ENCODE peak calls at places on chromosomes 7 and 10, in nine cellular contexts. C is Panc1, T is GM12878, Z is SK-N-SH, O is suprapubic skin, R is endothelial cell of umbilical vein, N is HCT116, X is HepG2, B is GM23338. I is an unnamed sample.
A peak's percentile ranks its signal among the peaks of the same experiment; 100 is the strongest.

GRCh38 chr10:102421645-102422585 is 1.3 kb downstream of the FBXL15 start:
- DNase-seq in C (no peak), O (no peak), Z (peak; percentile 33), R (peak; percentile 21), B (peak; percentile 62), X (peak; percentile 28), T (no peak), N (no peak), I (peak; percentile 88)

GRCh38 chr7:94368371-94368791 is 26.3 kb upstream of the COL1A2 start:
- DNase-seq in B (no peak), T (no peak), X (no peak), R (peak; percentile 97), O (no peak), C (no peak), Z (peak; percentile 62), N (no peak), I (no peak)

GRCh38 chr7:16648551-16648950 is 2.6 kb downstream of the BZW2 start:
- DNase-seq in O (no peak), B (peak; percentile 39), X (peak; percentile 23), C (no peak), T (no peak), Z (no peak), N (no peak), R (peak; percentile 69), I (no peak)

GRCh38 chr7:127976056-127976455 is 55.2 kb downstream of the LRRC4 start:
- DNase-seq in B (no peak), N (no peak), X (no peak), Z (no peak), R (no peak), C (no peak), T (no peak), O (no peak), I (no peak)

GRCh38 chr10:104300736-104301292 is 31.8 kb downstream of the GSTO2 start:
- DNase-seq in Z (peak; percentile 83), O (no peak), T (no peak), C (no peak), B (no peak), X (no peak), N (no peak), R (peak; percentile 85), I (no peak)

GRCh38 chr10:108421256-108421655 is 1256.8 kb upstream of the SORCS1 start:
- DNase-seq in Z (peak; percentile 3), R (no peak), O (no peak), T (no peak), X (no peak), B (no peak), N (no peak), C (no peak), I (no peak)

GRCh38 chr10:116880716-116881440 is 31.6 kb downstream of the ENO4 start:
- DNase-seq in C (no peak), O (no peak), R (no peak), N (no peak), B (no peak), Z (peak; percentile 37), X (no peak), T (no peak), I (no peak)

GRCh38 chr10:110436554-110437350 is 61.0 kb upstream of the DUSP5 start:
- DNase-seq in T (no peak), X (no peak), B (no peak), O (no peak), N (no peak), Z (no peak), R (no peak), C (no peak), I (peak; percentile 36)

GRCh38 chr10:27783660-27784059 is 38.0 kb upstream of the MKX start:
- DNase-seq in N (peak; percentile 81), O (no peak), C (no peak), T (no peak), Z (no peak), X (peak; percentile 23), B (peak; percentile 79), R (peak; percentile 64), I (no peak)

DNA sequence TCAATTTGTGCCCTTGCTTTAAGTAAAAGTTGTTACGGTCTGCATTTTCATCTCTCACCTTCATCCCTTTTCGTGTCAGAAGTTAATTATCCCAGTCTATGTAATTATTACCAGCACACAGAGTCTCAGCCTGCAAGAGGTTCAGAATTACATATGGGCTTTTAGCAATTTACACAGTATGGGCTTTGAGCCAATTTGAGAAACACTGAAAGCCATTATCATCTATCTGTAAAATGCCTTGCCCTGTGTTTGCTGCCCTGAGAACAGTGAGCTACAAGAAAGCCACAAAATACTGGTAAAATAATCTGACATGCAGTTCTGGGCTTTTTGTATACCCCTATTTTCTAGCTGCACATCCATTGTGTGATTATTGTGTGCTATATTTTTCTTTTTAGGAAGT is 125.6 kb upstream of the STEAP4 start:
- DNase-seq in C (no peak), O (no peak), Z (peak; percentile 49), N (no peak), T (no peak), X (no peak), R (no peak), B (no peak), I (no peak)
- TF ChIP-seq POLR2AphosphoS5 in C (no peak), O (no peak), Z (no peak), N (no peak), T (no peak), X (no peak), R (no peak), B (no peak), I (no peak)

DNA sequence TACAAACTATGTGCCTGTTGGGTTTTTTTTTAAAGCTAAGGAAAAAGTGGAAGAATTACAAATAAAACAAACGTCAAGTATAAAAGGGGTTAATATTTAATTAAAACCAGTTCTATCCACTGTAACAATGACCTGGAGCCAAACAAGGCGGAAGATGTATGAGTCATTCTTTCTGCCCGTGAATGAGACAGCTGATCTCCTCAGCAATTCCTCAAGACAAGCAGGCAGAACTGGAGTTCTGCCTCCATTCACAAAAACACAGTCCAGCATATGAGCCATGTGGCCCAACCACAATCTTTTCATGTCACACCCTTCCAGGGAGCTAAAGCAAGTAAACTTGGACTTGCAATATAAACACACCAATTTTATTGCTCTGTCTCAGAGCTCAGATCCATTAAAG is 8.4 kb downstream of the ETV1 start:
- DNase-seq in C (peak; percentile 86), T (no peak), R (peak; percentile 90), X (no peak), Z (peak; percentile 44), O (no peak), N (peak; percentile 86), B (peak; percentile 56), I (no peak)
- TF ChIP-seq CTCF in C (no peak), T (no peak), R (no peak), X (no peak), Z (no peak), O (no peak), N (no peak), B (no peak), I (no peak)

DNA sequence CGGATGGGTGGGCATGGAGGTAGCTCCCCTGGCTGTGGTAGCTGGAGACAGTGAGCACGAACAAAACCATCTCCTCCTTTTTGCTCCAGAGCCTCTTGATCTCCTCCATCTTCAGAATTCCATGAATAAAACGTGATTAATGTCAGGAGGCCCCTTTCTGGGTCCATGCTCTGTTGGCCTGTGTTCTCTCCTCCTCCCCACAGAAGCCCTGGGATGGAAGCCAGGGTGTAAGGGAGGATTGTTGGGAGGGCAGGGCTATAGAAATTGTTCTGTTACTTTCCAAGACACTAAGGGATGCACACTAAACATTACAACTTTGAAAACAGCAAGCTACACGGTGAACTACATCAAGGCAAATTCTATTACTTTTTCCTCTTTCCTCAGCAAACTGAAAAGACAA is 96.3 kb downstream of the RNF216 start:
- DNase-seq in C (no peak), T (no peak), X (no peak), R (no peak), O (no peak), N (no peak), Z (no peak), B (no peak), I (no peak)
- H3K27ac ChIP-seq in C (no peak overlapping the region), T (peak overlapping the region; percentile 1), X (no peak overlapping the region), R (no peak overlapping the region), O (no peak overlapping the region), N (no peak overlapping the region), Z (no peak overlapping the region), B (no peak overlapping the region), I (peak overlapping the region; percentile 87)

GRCh38 chr7:155207335-155208002 is 90.2 kb upstream of the INSIG1 start:
- DNase-seq in R (no peak), Z (no peak), O (no peak), C (no peak), T (no peak), B (no peak), X (no peak), N (no peak), I (peak; percentile 51)

GRCh38 chr7:155206286-155207020 is 91.2 kb upstream of the INSIG1 start:
- DNase-seq in C (peak; percentile 67), Z (no peak), O (peak; percentile 79), T (peak; percentile 80), X (no peak), R (peak; percentile 98), B (no peak), N (no peak), I (peak; percentile 93)

GRCh38 chr7:155204744-155205367 is 92.8 kb upstream of the INSIG1 start:
- DNase-seq in O (peak; percentile 69), R (no peak), Z (no peak), B (no peak), N (no peak), C (no peak), T (no peak), X (no peak), I (peak; percentile 83)

GRCh38 chr7:155203882-155204691 is 93.6 kb upstream of the INSIG1 start:
- DNase-seq in T (no peak), B (no peak), R (no peak), Z (no peak), O (no peak), C (no peak), N (no peak), X (no peak), I (peak; percentile 85)

DNA sequence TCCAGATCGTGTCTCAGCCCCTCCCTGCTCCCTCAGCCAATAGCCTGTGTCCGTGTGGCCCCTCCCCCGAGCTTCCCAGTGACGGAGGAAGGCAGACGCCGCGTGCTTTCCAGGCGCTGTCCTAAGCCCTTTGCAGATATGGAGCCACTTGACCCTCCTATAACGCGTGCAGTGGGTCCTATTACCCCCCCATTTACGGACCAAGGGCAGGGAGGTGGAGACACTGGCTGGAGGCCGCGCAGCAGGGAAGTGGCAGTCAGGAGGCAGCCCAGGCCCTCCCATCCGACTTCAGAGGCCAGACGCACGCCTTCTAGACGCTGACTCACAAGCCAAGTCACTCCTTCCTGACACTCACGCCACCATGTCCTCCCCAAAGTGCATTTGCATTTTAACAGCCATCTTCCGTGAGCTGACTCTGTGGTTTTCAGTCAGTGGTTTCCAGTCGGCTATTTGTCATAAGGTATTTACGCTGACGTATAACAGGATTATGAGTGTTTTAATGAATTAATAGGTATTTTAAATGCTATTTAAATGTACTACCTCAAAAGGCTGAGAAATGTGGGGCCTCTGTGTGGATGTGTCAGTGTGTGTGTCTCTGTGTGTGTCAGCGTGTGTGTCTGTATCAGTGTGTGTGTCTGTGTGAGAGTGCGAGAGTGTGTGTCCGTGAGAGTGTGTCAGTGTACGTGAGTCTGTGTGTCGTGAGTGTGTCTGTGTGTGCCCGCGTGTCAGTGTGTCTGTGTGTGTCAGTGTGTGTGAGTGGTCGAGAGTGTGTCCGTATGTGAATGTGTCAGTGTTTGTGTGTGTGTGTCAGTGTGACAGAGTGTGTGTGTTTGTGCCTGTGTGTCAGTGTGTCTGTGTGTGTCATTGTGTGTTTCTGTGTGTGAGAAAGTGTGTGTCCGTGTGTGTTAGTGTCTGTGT is 92.1 kb upstream of the INSIG1 start:
- DNase-seq in N (peak; percentile 91), Z (peak; percentile 65), C (peak; percentile 97), X (no peak), B (peak; percentile 65), O (peak; percentile 95), T (peak; percentile 99), R (peak; percentile 97), I (peak; percentile 96)
- TF ChIP-seq POLR2AphosphoS5 in N (peak; percentile 39), Z (no peak), C (peak; percentile 55), X (no peak), B (no peak), O (peak; percentile 45), T (peak; percentile 92), R (no peak), I (peak; percentile 93)

I was measured in spleen.